ENCODE peak calls at places on chromosomes 11 and 22, in four cellular contexts. S is upper lobe of left lung, V is sigmoid colon, R is Peyer's patch. G is an unnamed sample.

GRCh38 chr11:8566613-8567210 is 27.3 kb downstream of the STK33 start:
- DNase-seq in S (no peak), V (no peak), R (no peak), G (no peak)

GRCh38 chr11:64088159-64089026 is 52.7 kb downstream of the FLRT1 start:
- DNase-seq in S (peak), V (no peak), R (no peak), G (no peak)

GRCh38 chr11:134763030-134763388 is 351.0 kb upstream of the B3GAT1 start:
- DNase-seq in S (no peak), V (no peak), R (no peak), G (no peak)

GRCh38 chr11:123801765-123802164 is 4.4 kb downstream of the OR6M1 start:
- DNase-seq in S (no peak), V (no peak), R (no peak), G (no peak)

GRCh38 chr11:8266246-8267241 is 2.9 kb upstream of the LMO1 start:
- DNase-seq in S (peak), V (peak), R (peak), G (peak)

GRCh38 chr11:4890279-4890678 is 8.6 kb downstream of the OR51T1 start:
- DNase-seq in S (no peak), V (no peak), R (no peak), G (no peak)

GRCh38 chr11:15947681-15948648 is 408.4 kb downstream of the SOX6 start:
- DNase-seq in S (no peak), V (no peak), R (no peak), G (peak)

GRCh38 chr11:126391286-126391954 is 35.9 kb downstream of the ST3GAL4 start:
- DNase-seq in S (no peak), V (no peak), R (no peak), G (no peak)

GRCh38 chr11:31645747-31646146 is 136.2 kb downstream of the ELP4 start:
- DNase-seq in S (no peak), V (no peak), R (no peak), G (no peak)

GRCh38 chr11:112542479-112542878 is 281.8 kb upstream of the PLET1 start:
- DNase-seq in S (no peak), V (no peak), R (no peak), G (no peak)

GRCh38 chr22:21447694-21448402 is 19.3 kb upstream of the TMEM191C start:
- DNase-seq in S (peak), V (peak), R (peak), G (peak)

GRCh38 chr11:6925636-6926207 is 504 bp upstream of the ZNF215 start:
- DNase-seq in S (no peak), V (no peak), R (no peak), G (no peak)

GRCh38 chr11:134367781-134368180 is 36.0 kb downstream of the GLB1L2 start:
- DNase-seq in S (no peak), V (peak), R (no peak), G (no peak)

GRCh38 chr22:24737582-24737981 is 36.9 kb downstream of the PIWIL3 start:
- DNase-seq in S (no peak), V (no peak), R (no peak), G (no peak)

GRCh38 chr11:22359295-22359694 is 21.1 kb downstream of the SLC17A6 start:
- DNase-seq in S (no peak), V (no peak), R (no peak), G (no peak)

DNA sequence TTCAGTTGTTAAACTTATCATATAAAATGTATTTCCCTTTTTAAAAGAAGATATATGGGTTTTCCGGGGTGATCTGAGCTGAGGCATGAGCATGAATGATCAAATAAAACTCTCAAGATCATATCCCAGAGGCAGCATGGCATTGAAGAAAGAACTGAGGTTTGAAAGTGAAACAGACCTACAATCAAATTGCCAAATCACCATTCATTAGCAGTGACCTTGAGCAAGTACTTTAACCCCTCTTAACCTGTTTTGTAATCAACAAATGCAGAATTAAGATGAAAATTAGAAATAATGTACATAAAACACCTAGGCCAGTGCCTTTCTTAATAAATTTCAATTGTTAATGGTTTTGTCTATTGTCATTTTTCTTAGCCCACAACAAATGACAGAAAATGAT is 116.0 kb downstream of the RBFOX2 start:
- DNase-seq in S (no peak), V (no peak), R (no peak), G (no peak)
- TF ChIP-seq POLR2A in S (no peak), V (no peak), R (no peak), G (no peak)

GRCh38 chr11:128336203-128336602 is 251.2 kb downstream of the ETS1 start:
- DNase-seq in S (peak), V (peak), R (peak), G (peak)

GRCh38 chr11:128339721-128340271 is 247.6 kb downstream of the ETS1 start:
- DNase-seq in S (no peak), V (no peak), R (no peak), G (no peak)

GRCh38 chr11:128334311-128335044 is 252.9 kb downstream of the ETS1 start:
- DNase-seq in S (peak), V (peak), R (no peak), G (peak)

GRCh38 chr11:128338806-128339205 is 248.6 kb downstream of the ETS1 start:
- DNase-seq in S (no peak), V (no peak), R (no peak), G (no peak)

GRCh38 chr11:128335729-128336128 is 251.6 kb downstream of the ETS1 start:
- DNase-seq in S (no peak), V (no peak), R (no peak), G (no peak)
- TF ChIP-seq CTCF in S (no peak), V (no peak), R (no peak), G (no peak)

DNA sequence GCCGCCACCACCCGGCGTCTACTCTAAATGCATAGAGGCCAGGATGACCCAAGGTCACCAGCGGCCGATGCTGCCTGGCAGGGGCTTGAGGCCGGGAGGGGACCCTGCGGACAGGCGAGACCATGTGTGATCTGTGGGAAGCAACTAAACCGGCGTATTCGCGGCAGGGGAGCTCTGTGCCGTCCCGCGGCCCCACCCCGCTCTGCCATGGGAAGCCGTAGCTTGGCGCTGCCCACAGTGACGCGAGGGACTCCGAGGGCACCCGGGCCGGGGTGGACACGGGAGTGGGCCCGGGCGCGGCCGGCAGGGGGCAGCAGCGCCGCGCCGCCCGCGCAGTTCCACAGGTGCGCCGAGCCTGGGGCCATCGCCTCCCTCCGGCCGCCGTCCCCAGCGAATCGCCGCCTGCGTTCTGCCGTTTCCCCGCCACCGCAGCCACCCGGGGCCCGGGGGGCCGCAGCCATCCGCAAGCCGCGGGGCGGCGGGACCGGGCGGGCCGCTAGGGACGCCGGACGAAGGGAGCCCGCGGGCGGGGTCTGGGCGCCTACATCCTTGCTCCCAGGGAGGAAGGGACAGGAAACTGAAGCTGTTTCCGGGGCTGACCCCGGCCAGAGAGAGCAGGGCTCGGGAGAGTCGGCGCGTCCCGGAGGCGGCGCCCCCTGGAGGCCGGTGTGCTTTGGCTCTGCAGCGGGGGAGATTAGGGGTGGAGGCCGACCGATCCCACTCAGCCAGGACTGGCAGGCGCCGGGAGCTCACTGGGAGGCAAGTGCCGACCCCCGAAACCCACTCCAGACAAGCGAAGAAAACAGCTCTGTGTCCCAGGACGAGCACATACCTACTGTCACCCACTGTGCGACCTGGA is 12.5 kb upstream of the HDHD5 start:
- DNase-seq in S (peak), V (peak), R (peak), G (peak)
- TF ChIP-seq POLR2A in S (peak), V (no peak), R (peak), G (peak)

GRCh38 chr11:97269527-97269926 is 879.7 kb downstream of the JRKL start:
- DNase-seq in S (no peak), V (no peak), R (no peak), G (no peak)
- TF ChIP-seq CTCF in S (no peak), V (no peak), R (no peak), G (no peak)

GRCh38 chr22:19178659-19179471 is at the start of gene SLC25A1:
- DNase-seq in S (peak), V (peak), R (peak), G (peak)
- TF ChIP-seq POLR2A in S (peak), V (peak), R (peak), G (peak)

GRCh38 chr22:33142282-33142681 is 84.1 kb upstream of the SYN3 start:
- DNase-seq in S (no peak), V (no peak), R (no peak), G (no peak)

DNA sequence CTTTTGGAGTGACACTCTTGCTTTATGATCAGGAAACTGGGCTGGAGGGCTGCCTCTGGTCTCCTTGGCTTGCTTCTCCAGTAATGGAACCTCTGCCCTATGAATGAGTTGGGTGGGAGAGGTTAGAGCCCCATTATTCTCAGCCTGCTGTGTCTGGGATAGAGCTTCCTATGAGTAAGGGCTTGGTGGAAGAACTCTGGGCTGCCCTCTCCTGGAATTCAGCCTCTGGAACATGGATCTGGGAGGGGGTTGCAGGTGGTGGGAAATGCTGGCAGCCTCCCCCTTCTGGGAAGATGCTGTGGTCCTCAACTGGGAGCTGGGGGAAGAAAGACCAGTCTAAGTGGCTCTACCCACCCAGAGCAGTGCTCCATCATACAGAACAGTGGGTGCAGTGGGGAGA is 81.8 kb upstream of the SYN3 start:
- DNase-seq in S (no peak), V (no peak), R (no peak), G (no peak)
- TF ChIP-seq CTCF in S (no peak), V (no peak), R (no peak), G (no peak)

GRCh38 chr11:130181295-130182272 is 22.0 kb downstream of the ST14 start:
- DNase-seq in S (peak), V (no peak), R (peak), G (peak)
- TF ChIP-seq POLR2A in S (peak), V (peak), R (peak), G (peak)

DNA sequence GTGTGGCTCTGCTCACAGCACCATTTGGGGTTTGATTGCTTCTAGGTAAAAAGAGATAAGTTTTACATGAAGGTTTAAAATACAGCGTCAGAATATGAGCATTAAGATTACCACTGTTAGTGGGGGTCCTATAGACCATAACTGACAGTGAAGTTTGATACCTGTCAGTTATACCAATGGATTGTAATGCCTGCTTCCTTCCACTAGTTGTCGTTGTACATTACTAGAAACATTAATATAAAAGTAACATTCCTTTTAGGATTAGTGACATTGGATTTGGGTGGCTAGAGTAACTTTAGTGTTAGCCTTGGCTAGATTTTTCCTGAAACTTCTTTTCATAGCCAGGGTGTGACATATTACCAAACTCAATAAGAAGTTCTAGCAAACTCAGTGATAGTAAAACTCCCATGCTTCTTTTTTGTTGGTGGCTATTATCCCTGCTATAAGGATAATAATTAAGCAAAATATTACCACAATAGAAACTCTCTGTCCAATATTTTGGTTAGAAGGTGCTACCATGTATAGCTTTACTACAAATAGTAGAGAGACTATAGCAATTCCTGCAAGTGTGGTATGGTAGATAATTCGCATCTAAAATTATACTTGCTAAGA is 57.1 kb downstream of the FAM181B start:
- DNase-seq in S (no peak), V (no peak), R (no peak), G (no peak)
- TF ChIP-seq CTCF in S (peak), V (no peak), R (peak), G (peak)

GRCh38 chr11:68905421-68906360 is 2.0 kb downstream of the IGHMBP2 start:
- DNase-seq in S (no peak), V (peak), R (no peak), G (no peak)

GRCh38 chr11:68904458-68904847 is 762 bp downstream of the IGHMBP2 start:
- DNase-seq in S (no peak), V (peak), R (no peak), G (no peak)

GRCh38 chr11:68900835-68901381 is 2.7 kb downstream of the MRPL21 start:
- DNase-seq in S (no peak), V (peak), R (no peak), G (no peak)

GRCh38 chr11:68903288-68903630 is 373 bp downstream of the MRPL21 start:
- DNase-seq in S (no peak), V (no peak), R (no peak), G (no peak)

GRCh38 chr11:68903631-68904457 is at the start of the genes IGHMBP2 and MRPL21:
- DNase-seq in S (peak), V (peak), R (peak), G (peak)
- TF ChIP-seq POLR2A in S (peak), V (peak), R (peak), G (peak)

G was measured in right lobe of liver.